ENCODE peak calls at places on chromosomes 5 and 9, in four cellular contexts. Y is IMR-90, I is HCT116, S is K562. F is an unnamed sample.

GRCh38 chr5:91957671-91958070 is 574.6 kb upstream of the ARRDC3 start:
- DNase-seq in Y (peak; percentile 56), I (peak; percentile 4), S (no peak), F (no peak)

GRCh38 chr9:106956971-106957370 is 94.0 kb downstream of the ZNF462 start:
- DNase-seq in S (no peak), I (no peak), Y (peak; percentile 38), F (no peak)

GRCh38 chr5:39197556-39197955 is 21.8 kb downstream of the FYB1 start:
- DNase-seq in I (peak; percentile 10), Y (no peak), S (no peak), F (no peak)

GRCh38 chr9:91060520-91061343 is 259.1 kb downstream of the SYK start:
- DNase-seq in Y (peak; percentile 99), I (no peak), S (no peak), F (no peak)

GRCh38 chr5:175809531-175810121 is 61.8 kb upstream of the CPLX2 start:
- DNase-seq in S (no peak), Y (peak; percentile 86), I (peak; percentile 37), F (no peak)

GRCh38 chr5:62522811-62523210 is 55.8 kb upstream of the LRRC70 start:
- DNase-seq in Y (no peak), I (no peak), S (no peak), F (no peak)

GRCh38 chr5:143550985-143551630 is 147.6 kb upstream of the NR3C1 start:
- DNase-seq in Y (peak; percentile 40), S (no peak), I (no peak), F (no peak)

GRCh38 chr5:56426658-56427057 is 193.5 kb upstream of the ANKRD55 start:
- DNase-seq in Y (no peak), I (no peak), S (no peak), F (no peak)

GRCh38 chr9:77848428-77848827 is 183.2 kb downstream of the GNAQ start:
- DNase-seq in Y (no peak), S (no peak), I (no peak), F (no peak)

GRCh38 chr9:17837931-17838330 is 259.1 kb downstream of the SH3GL2 start:
- DNase-seq in I (no peak), Y (no peak), S (no peak), F (no peak)

GRCh38 chr9:21943464-21943863 is 50.7 kb downstream of the CDKN2A start:
- DNase-seq in S (no peak), I (no peak), Y (no peak), F (no peak)

GRCh38 chr5:13976867-13977479 is 32.5 kb upstream of the DNAH5 start:
- DNase-seq in I (peak; percentile 26), S (peak; percentile 37), Y (peak; percentile 70), F (peak; percentile 42)

GRCh38 chr9:37550781-37551180 is 25.4 kb downstream of the FBXO10 start:
- DNase-seq in I (no peak), Y (peak; percentile 74), S (no peak), F (no peak)

GRCh38 chr9:125749951-125750655 is 2.9 kb downstream of the PBX3 start:
- DNase-seq in I (no peak), S (no peak), Y (peak; percentile 79), F (peak; percentile 98)

GRCh38 chr5:141880961-141881801 is 3.0 kb upstream of the PCDH1 start:
- DNase-seq in I (no peak), S (no peak), Y (no peak), F (no peak)

GRCh38 chr5:141878186-141878770 is at the start of gene PCDH1:
- DNase-seq in Y (peak; percentile 14), I (no peak), S (peak; percentile 64), F (no peak)

GRCh38 chr5:141877478-141878185 is 578 bp downstream of the PCDH1 start:
- DNase-seq in Y (no peak), S (peak; percentile 21), I (no peak), F (no peak)

GRCh38 chr5:141879941-141880738 is 1.9 kb upstream of the PCDH1 start:
- DNase-seq in Y (no peak), I (no peak), S (no peak), F (no peak)

GRCh38 chr5:141878771-141879759 is 855 bp upstream of the PCDH1 start:
- DNase-seq in I (peak; percentile 86), S (peak; percentile 95), Y (peak; percentile 80), F (peak; percentile 92)
- H3K4me1 ChIP-seq in I (peaks cover 44% of the 10 kb centered on the region), S (peaks cover 37% of the 10 kb centered on the region), Y (peaks cover 8% of the 10 kb centered on the region), F (peaks cover 10% of the 10 kb centered on the region)

GRCh38 chr9:109101202-109101595 is 18.5 kb downstream of the TMEM245 start:
- DNase-seq in Y (no peak), S (no peak), I (no peak), F (no peak)
- H3K4me1 ChIP-seq in Y (peaks cover 16% of the 10 kb centered on the region), S (peaks cover 31% of the 10 kb centered on the region), I (peaks cover 45% of the 10 kb centered on the region), F (peaks cover 46% of the 10 kb centered on the region)

DNA sequence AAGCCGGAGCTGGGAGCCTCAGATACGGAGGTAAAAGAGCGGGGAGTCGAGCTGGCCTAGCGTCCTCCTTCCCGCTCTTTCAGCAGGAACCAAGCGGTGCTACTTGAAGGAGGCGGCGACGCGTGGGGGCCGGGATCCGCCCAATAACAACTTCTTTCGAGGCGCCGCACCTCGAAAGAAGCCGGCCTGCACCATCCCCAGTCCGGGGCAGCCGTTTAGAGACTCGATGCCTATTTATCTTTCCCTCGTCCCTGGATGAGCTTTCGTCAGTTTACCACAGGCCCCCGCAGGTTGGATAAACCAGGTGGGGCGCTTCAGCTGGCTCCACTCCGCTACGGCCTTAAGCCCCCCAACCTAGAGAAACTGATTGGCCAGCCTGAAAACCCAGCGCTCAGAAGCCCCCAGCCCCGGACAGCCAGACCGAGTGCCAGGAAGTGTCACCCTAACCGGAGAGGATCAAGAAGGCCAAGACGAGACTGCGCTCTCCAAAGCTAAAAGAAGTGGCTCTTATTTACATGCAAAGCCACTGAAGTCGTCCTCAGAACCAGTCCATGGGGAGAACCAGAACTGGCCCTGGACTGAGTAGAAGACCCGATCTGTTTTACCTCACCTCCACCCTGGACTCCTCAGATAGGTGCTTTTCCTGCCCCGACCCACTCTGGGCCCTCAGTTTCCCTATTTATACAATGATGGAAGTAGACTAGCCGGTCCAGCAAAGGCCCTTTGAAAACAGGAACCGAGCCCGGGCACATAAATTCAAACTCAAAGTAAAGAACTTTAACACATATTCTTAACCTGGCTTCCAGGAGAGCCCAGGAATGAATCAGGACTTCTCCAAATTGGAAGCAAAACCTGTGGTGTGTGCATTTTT is 1.4 kb downstream of the HAND1 start:
- DNase-seq in I (no peak), Y (no peak), S (no peak), F (no peak)
- H3K4me1 ChIP-seq in I (no peaks in the 10 kb centered on the region), Y (peaks cover 4% of the 10 kb centered on the region), S (no peaks in the 10 kb centered on the region), F (no peaks in the 10 kb centered on the region)

GRCh38 chr9:109098960-109099308 is 20.8 kb downstream of the TMEM245 start:
- DNase-seq in I (no peak), S (no peak), Y (no peak), F (no peak)

GRCh38 chr9:109094268-109094667 is 25.5 kb downstream of the TMEM245 start:
- DNase-seq in I (no peak), S (no peak), Y (no peak), F (no peak)

GRCh38 chr9:109095321-109095720 is 24.4 kb downstream of the TMEM245 start:
- DNase-seq in Y (no peak), I (no peak), S (no peak), F (no peak)

GRCh38 chr9:109098221-109098959 is 21.4 kb downstream of the TMEM245 start:
- DNase-seq in S (peak; percentile 61), Y (peak; percentile 65), I (no peak), F (peak; percentile 81)

GRCh38 chr9:109097156-109097555 is 22.6 kb downstream of the TMEM245 start:
- DNase-seq in I (no peak), Y (no peak), S (no peak), F (no peak)
- H3K4me1 ChIP-seq in I (peaks cover 32% of the 10 kb centered on the region), Y (peaks cover 18% of the 10 kb centered on the region), S (peaks cover 31% of the 10 kb centered on the region), F (peaks cover 42% of the 10 kb centered on the region)

GRCh38 chr5:36152324-36153298 is 700 bp downstream of the SKP2 start:
- DNase-seq in I (no peak), Y (peak; percentile 27), S (peak; percentile 30), F (peak; percentile 18)

GRCh38 chr5:36153299-36153677 is 1.4 kb downstream of the SKP2 start:
- DNase-seq in I (no peak), S (peak; percentile 9), Y (no peak), F (no peak)

GRCh38 chr5:36155291-36155690 is 3.4 kb downstream of the SKP2 start:
- DNase-seq in Y (no peak), I (no peak), S (no peak), F (no peak)

GRCh38 chr5:36151434-36152323 is at the start of the genes LMBRD2 and SKP2:
- DNase-seq in Y (peak; percentile 98), I (peak; percentile 92), S (peak; percentile 99), F (peak; percentile 98)

DNA sequence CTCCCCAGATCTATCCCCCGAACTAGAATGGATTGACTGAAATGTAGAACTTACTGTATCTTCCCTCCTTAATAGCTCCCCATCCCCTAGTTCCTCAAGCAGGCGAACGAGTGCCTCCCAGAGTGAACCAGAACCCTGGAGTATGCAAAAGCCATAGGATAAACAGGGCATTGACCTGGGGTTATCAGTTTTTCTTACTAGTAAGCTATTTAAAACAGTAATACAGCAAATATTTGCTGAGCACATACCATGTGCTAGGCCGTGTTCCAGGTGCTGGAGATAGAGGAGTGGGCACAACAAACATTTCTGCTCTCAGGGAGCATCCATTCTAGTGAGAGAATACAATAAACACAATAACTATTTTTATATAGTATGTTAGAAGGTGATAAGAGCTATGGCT is 1.8 kb downstream of the SKP2 start:
- DNase-seq in S (peak; percentile 8), I (no peak), Y (no peak), F (no peak)
- H3K4me1 ChIP-seq in S (peaks cover 13% of the 10 kb centered on the region), I (peaks cover 12% of the 10 kb centered on the region), Y (peaks cover 20% of the 10 kb centered on the region), F (peaks cover 12% of the 10 kb centered on the region)

GRCh38 chr9:123322771-123323481 is 33.1 kb upstream of the CRB2 start:
- DNase-seq in Y (no peak), I (no peak), S (no peak), F (no peak)
- H3K4me1 ChIP-seq in Y (no peaks in the 10 kb centered on the region), I (peaks cover 8% of the 10 kb centered on the region), S (peaks cover 17% of the 10 kb centered on the region), F (no peaks in the 10 kb centered on the region)

DNA sequence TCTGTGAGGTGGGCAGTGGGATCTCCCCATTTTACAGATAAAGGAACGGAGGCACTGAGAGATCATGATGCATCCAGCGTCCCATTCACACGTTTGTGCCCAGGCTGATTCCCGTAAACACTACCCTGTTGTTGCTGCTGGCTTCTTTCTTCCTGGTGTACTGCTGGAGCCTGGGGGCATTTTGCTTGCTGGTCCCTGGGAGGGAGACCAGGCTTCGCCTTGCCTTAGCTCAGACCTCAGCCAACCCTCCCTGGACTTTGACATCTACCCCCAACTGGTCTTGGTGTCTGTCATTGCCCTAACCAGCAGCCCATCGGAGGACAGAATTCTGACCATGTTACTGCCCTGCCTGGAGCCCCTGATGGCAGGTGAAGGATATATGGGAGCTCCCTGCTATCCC is 82.4 kb downstream of the ZNF618 start:
- DNase-seq in Y (no peak), I (no peak), S (no peak), F (peak; percentile 51)
- H3K4me1 ChIP-seq in Y (peaks cover 44% of the 10 kb centered on the region), I (peaks cover 8% of the 10 kb centered on the region), S (no peaks in the 10 kb centered on the region), F (peaks cover 41% of the 10 kb centered on the region)

GRCh38 chr5:151215546-151215880 is 8.4 kb downstream of the CCDC69 start:
- DNase-seq in I (no peak), S (no peak), Y (no peak), F (no peak)
- H3K4me1 ChIP-seq in I (peaks cover 21% of the 10 kb centered on the region), S (peaks cover 44% of the 10 kb centered on the region), Y (no peaks in the 10 kb centered on the region), F (peaks cover 4% of the 10 kb centered on the region)

GRCh38 chr5:96967400-96967799 is 31.5 kb downstream of the LNPEP start:
- DNase-seq in Y (no peak), I (no peak), S (no peak), F (no peak)
- H3K4me1 ChIP-seq in Y (peaks cover 7% of the 10 kb centered on the region), I (peaks cover 21% of the 10 kb centered on the region), S (peaks cover 9% of the 10 kb centered on the region), F (peaks cover 19% of the 10 kb centered on the region)

F was measured in HAP-1.